ENCODE peak calls at places on chromosomes 1 and 21, in six cellular contexts. One of them, this sample, is unnamed.

GRCh38 chr1:61081135-61081636 is 1.2 kb upstream of the NFIA start:
- DNase-seq in AG04450: no peak
- DNase-seq in choroid plexus epithelial cell: no peak
- DNase-seq in lower lobe of right lung: no peak
- DNase-seq in fibroblast of lung: no peak
- DNase-seq in epithelial cell of esophagus: no peak
- DNase-seq in this sample: no peak

GRCh38 chr1:151763990-151764389 is 694 bp upstream of the MRPL9 start:
- DNase-seq in choroid plexus epithelial cell: peak
- DNase-seq in epithelial cell of esophagus: no peak
- DNase-seq in AG04450: no peak
- DNase-seq in fibroblast of lung: peak
- DNase-seq in lower lobe of right lung: no peak
- DNase-seq in this sample: no peak

GRCh38 chr1:113615425-113615824 is 143.9 kb downstream of the PHTF1 start:
- DNase-seq in fibroblast of lung: no peak
- DNase-seq in lower lobe of right lung: no peak
- DNase-seq in choroid plexus epithelial cell: peak
- DNase-seq in epithelial cell of esophagus: peak
- DNase-seq in AG04450: no peak
- DNase-seq in this sample: peak

GRCh38 chr1:153639280-153639679 is 5.4 kb downstream of the CHTOP start:
- DNase-seq in fibroblast of lung: no peak
- DNase-seq in AG04450: no peak
- DNase-seq in choroid plexus epithelial cell: no peak
- DNase-seq in lower lobe of right lung: no peak
- DNase-seq in epithelial cell of esophagus: no peak
- DNase-seq in this sample: no peak

GRCh38 chr1:237205400-237206064 is 163.5 kb downstream of the RYR2 start:
- DNase-seq in choroid plexus epithelial cell: peak
- DNase-seq in fibroblast of lung: peak
- DNase-seq in epithelial cell of esophagus: no peak
- DNase-seq in AG04450: no peak
- DNase-seq in lower lobe of right lung: no peak
- DNase-seq in this sample: no peak

GRCh38 chr21:15066231-15066577 is 1.4 kb upstream of the NRIP1 start:
- DNase-seq in choroid plexus epithelial cell: no peak
- DNase-seq in AG04450: no peak
- DNase-seq in fibroblast of lung: peak
- DNase-seq in epithelial cell of esophagus: peak
- DNase-seq in lower lobe of right lung: no peak
- DNase-seq in this sample: peak

GRCh38 chr1:20665736-20666135 is 4.6 kb upstream of the DDOST start:
- DNase-seq in AG04450: no peak
- DNase-seq in lower lobe of right lung: no peak
- DNase-seq in epithelial cell of esophagus: no peak
- DNase-seq in fibroblast of lung: no peak
- DNase-seq in choroid plexus epithelial cell: no peak
- DNase-seq in this sample: no peak

GRCh38 chr1:184283999-184284398 is 102.8 kb upstream of the C1orf21 start:
- DNase-seq in AG04450: peak
- DNase-seq in epithelial cell of esophagus: no peak
- DNase-seq in lower lobe of right lung: no peak
- DNase-seq in fibroblast of lung: peak
- DNase-seq in choroid plexus epithelial cell: peak
- DNase-seq in this sample: no peak

GRCh38 chr1:43586136-43586726 is 55.5 kb downstream of the PTPRF start:
- DNase-seq in choroid plexus epithelial cell: no peak
- DNase-seq in lower lobe of right lung: no peak
- DNase-seq in AG04450: no peak
- DNase-seq in epithelial cell of esophagus: peak
- DNase-seq in fibroblast of lung: no peak
- DNase-seq in this sample: peak

GRCh38 chr21:45469273-45470086 is 64.5 kb downstream of the COL18A1 start:
- DNase-seq in AG04450: no peak
- DNase-seq in lower lobe of right lung: no peak
- DNase-seq in epithelial cell of esophagus: no peak
- DNase-seq in fibroblast of lung: peak
- DNase-seq in choroid plexus epithelial cell: peak
- DNase-seq in this sample: no peak

GRCh38 chr1:119968068-119968492 is 71.8 kb upstream of the ADAM30 start:
- DNase-seq in lower lobe of right lung: peak
- DNase-seq in fibroblast of lung: peak
- DNase-seq in AG04450: no peak
- DNase-seq in epithelial cell of esophagus: peak
- DNase-seq in choroid plexus epithelial cell: peak
- DNase-seq in this sample: peak

GRCh38 chr1:75795703-75796193 is 934 bp upstream of the MSH4 start:
- DNase-seq in fibroblast of lung: no peak
- DNase-seq in choroid plexus epithelial cell: no peak
- DNase-seq in AG04450: no peak
- DNase-seq in lower lobe of right lung: no peak
- DNase-seq in epithelial cell of esophagus: no peak
- DNase-seq in this sample: no peak

GRCh38 chr1:81729239-81729638 is 71.5 kb upstream of the ADGRL2 start:
- DNase-seq in epithelial cell of esophagus: no peak
- DNase-seq in fibroblast of lung: no peak
- DNase-seq in AG04450: no peak
- DNase-seq in lower lobe of right lung: no peak
- DNase-seq in choroid plexus epithelial cell: no peak
- DNase-seq in this sample: no peak

GRCh38 chr1:3514404-3514803 is 59.9 kb downstream of the ARHGEF16 start:
- DNase-seq in lower lobe of right lung: no peak
- DNase-seq in choroid plexus epithelial cell: no peak
- DNase-seq in fibroblast of lung: no peak
- DNase-seq in AG04450: no peak
- DNase-seq in epithelial cell of esophagus: no peak
- DNase-seq in this sample: no peak

GRCh38 chr1:109490029-109490933 is 3.6 kb upstream of the CYB561D1 start:
- DNase-seq in epithelial cell of esophagus: peak
- DNase-seq in choroid plexus epithelial cell: peak
- DNase-seq in lower lobe of right lung: no peak
- DNase-seq in fibroblast of lung: peak
- DNase-seq in AG04450: no peak
- DNase-seq in this sample: peak

GRCh38 chr1:97603776-97604175 is 317.1 kb downstream of the DPYD start:
- DNase-seq in AG04450: peak
- DNase-seq in epithelial cell of esophagus: peak
- DNase-seq in lower lobe of right lung: no peak
- DNase-seq in fibroblast of lung: peak
- DNase-seq in choroid plexus epithelial cell: peak
- DNase-seq in this sample: no peak

GRCh38 chr1:205504311-205505075 is at the start of gene CDK18:
- DNase-seq in lower lobe of right lung: peak
- DNase-seq in AG04450: no peak
- DNase-seq in epithelial cell of esophagus: peak
- DNase-seq in choroid plexus epithelial cell: peak
- DNase-seq in fibroblast of lung: peak
- DNase-seq in this sample: peak

GRCh38 chr1:241640867-241641542 is 836 bp upstream of the CHML start:
- DNase-seq in choroid plexus epithelial cell: peak
- DNase-seq in AG04450: no peak
- DNase-seq in fibroblast of lung: no peak
- DNase-seq in lower lobe of right lung: no peak
- DNase-seq in epithelial cell of esophagus: peak
- DNase-seq in this sample: peak

GRCh38 chr1:203512830-203513578 is 19.1 kb downstream of the OPTC start:
- DNase-seq in fibroblast of lung: peak
- DNase-seq in choroid plexus epithelial cell: peak
- DNase-seq in epithelial cell of esophagus: peak
- DNase-seq in lower lobe of right lung: no peak
- DNase-seq in AG04450: peak
- DNase-seq in this sample: peak

GRCh38 chr1:40308036-40308727 is 8.9 kb downstream of the COL9A2 start:
- DNase-seq in epithelial cell of esophagus: no peak
- DNase-seq in AG04450: no peak
- DNase-seq in choroid plexus epithelial cell: no peak
- DNase-seq in lower lobe of right lung: no peak
- DNase-seq in fibroblast of lung: no peak
- DNase-seq in this sample: no peak

GRCh38 chr1:19457555-19457954 is 27.8 kb downstream of the CAPZB start:
- DNase-seq in epithelial cell of esophagus: no peak
- DNase-seq in choroid plexus epithelial cell: no peak
- DNase-seq in lower lobe of right lung: no peak
- DNase-seq in AG04450: no peak
- DNase-seq in fibroblast of lung: no peak
- DNase-seq in this sample: no peak

GRCh38 chr1:59142663-59143487 is 154.0 kb upstream of the FGGY start:
- DNase-seq in epithelial cell of esophagus: peak
- DNase-seq in AG04450: peak
- DNase-seq in fibroblast of lung: peak
- DNase-seq in choroid plexus epithelial cell: peak
- DNase-seq in lower lobe of right lung: no peak
- DNase-seq in this sample: peak

GRCh38 chr1:159339517-159339916 is 37.4 kb downstream of the FCER1A start:
- DNase-seq in lower lobe of right lung: no peak
- DNase-seq in fibroblast of lung: no peak
- DNase-seq in choroid plexus epithelial cell: peak
- DNase-seq in epithelial cell of esophagus: no peak
- DNase-seq in AG04450: no peak
- DNase-seq in this sample: no peak

GRCh38 chr1:25462732-25463131 is 32.0 kb downstream of the MACO1 start:
- DNase-seq in choroid plexus epithelial cell: peak
- DNase-seq in epithelial cell of esophagus: no peak
- DNase-seq in fibroblast of lung: peak
- DNase-seq in lower lobe of right lung: no peak
- DNase-seq in AG04450: no peak
- DNase-seq in this sample: no peak

DNA sequence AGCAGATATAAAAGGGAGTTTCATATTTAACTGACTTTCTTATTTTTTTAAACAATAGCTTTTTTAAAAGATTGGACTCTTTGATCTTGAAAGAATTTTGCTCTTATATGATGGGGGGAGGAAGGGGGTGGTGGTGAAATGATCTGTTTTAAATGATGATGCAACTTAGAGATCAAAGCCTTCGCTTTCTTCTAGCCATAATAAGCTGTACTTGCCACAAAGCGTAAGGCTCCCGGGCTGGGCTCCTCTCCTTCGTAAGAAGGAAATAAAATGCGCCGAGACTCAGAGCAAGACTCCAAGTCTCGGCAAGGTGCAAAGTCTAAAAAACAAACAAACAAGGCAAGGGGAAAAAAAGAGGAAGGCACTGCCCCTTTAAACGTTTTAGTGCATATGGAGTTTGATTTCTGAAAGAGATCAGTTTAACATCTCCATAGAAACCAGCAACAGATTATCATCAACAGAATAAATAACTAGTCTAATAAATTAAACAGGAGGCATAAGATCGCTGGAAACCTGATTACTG is 3.3 kb downstream of the CASZ1 start:
- DNase-seq in lower lobe of right lung: no peak
- DNase-seq in epithelial cell of esophagus: peak
- DNase-seq in fibroblast of lung: peak
- DNase-seq in choroid plexus epithelial cell: peak
- DNase-seq in AG04450: no peak
- DNase-seq in this sample: peak
- H3K4me3 ChIP-seq in lower lobe of right lung: peak
- H3K4me3 ChIP-seq in epithelial cell of esophagus: peak
- H3K4me3 ChIP-seq in fibroblast of lung: no peak
- H3K4me3 ChIP-seq in choroid plexus epithelial cell: no peak
- H3K4me3 ChIP-seq in AG04450: no peak
- H3K4me3 ChIP-seq in this sample: peak

GRCh38 chr1:226882631-226883409 is 12.4 kb downstream of the PSEN2 start:
- DNase-seq in fibroblast of lung: peak
- DNase-seq in epithelial cell of esophagus: peak
- DNase-seq in choroid plexus epithelial cell: peak
- DNase-seq in lower lobe of right lung: no peak
- DNase-seq in AG04450: peak
- DNase-seq in this sample: peak
- H3K4me3 ChIP-seq in fibroblast of lung: peak
- H3K4me3 ChIP-seq in epithelial cell of esophagus: no peak
- H3K4me3 ChIP-seq in choroid plexus epithelial cell: peak
- H3K4me3 ChIP-seq in lower lobe of right lung: peak
- H3K4me3 ChIP-seq in AG04450: peak
- H3K4me3 ChIP-seq in this sample: no peak

DNA sequence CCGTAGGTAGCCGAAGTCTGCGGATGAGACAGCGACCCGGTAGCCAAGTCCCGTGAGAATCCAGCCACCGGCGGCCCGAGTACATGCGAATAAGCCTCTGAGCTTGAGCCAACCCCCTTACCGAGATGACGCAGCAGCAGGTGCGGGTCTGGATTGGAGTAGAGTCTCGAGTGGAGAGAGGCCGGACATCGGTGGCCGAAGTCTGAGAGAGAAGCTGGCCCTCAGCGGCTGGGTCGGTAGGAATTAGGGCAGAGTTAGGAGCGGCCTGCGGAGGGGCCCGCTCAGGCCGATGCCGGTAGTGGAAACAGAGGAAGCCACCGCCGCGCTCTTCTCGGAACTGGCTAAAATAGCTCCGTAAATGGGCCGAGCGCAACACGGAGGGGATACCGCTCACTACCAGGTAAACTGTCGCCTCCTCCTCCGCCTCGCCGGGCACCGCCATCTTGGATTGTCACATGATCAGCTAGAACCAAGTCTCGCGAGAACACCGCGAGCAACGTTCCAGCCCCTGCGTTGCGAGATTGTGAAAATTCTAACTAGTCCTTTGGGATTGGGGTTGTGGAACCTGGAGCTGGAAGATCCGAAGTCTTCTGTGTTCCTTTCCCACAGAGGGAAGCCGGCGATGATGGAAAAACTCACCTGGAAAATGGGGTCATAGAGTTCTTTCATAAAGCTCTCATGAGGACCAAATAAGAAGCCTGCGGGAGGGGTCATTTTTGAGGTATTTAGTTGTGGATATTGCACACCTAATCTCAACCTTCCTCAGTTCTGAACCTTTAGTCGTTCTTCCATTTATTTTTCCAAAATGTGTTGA is at the start of gene GPATCH3:
- DNase-seq in fibroblast of lung: peak
- DNase-seq in AG04450: peak
- DNase-seq in choroid plexus epithelial cell: peak
- DNase-seq in epithelial cell of esophagus: peak
- DNase-seq in lower lobe of right lung: peak
- DNase-seq in this sample: peak
- H3K4me3 ChIP-seq in fibroblast of lung: peak
- H3K4me3 ChIP-seq in AG04450: peak
- H3K4me3 ChIP-seq in choroid plexus epithelial cell: peak
- H3K4me3 ChIP-seq in epithelial cell of esophagus: peak
- H3K4me3 ChIP-seq in lower lobe of right lung: peak
- H3K4me3 ChIP-seq in this sample: peak

DNA sequence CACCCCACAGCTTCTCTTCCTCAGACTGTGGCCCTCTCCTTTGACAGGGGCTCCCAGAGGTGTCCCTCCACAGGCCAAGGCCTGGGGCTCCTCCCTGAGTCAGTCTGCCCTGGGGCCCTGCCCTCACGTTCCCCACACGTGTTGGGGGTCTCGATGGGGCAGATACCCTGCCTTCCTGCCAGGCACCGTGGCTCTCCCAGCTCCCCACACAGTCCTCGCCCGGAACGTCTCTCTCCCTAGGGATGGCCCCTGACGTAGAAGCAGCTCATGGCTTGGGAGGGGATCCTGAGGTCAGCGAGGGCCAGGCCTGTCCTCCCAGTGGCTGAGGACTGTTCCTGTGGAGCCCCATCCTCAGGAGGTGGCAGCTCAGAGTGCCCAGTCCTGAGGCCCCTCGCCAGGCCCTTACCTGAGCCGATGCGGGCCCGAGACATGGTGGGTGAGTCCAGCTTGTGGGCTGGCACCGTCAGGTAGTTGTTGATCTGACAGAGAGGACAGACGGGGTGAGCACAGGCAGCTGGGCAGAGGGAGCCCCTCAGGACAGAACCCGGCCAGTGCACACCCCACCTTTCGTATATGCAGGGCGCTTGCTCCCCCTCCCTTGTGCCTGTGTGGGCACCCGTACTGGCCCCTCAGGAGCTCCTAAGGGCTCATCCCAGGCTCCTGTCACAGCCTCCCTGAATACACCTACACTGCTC is 54.0 kb downstream of the SLC9A1 start:
- DNase-seq in lower lobe of right lung: no peak
- DNase-seq in fibroblast of lung: no peak
- DNase-seq in AG04450: no peak
- DNase-seq in epithelial cell of esophagus: no peak
- DNase-seq in choroid plexus epithelial cell: no peak
- DNase-seq in this sample: no peak
- H3K4me3 ChIP-seq in lower lobe of right lung: no peak
- H3K4me3 ChIP-seq in fibroblast of lung: no peak
- H3K4me3 ChIP-seq in AG04450: no peak
- H3K4me3 ChIP-seq in epithelial cell of esophagus: no peak
- H3K4me3 ChIP-seq in choroid plexus epithelial cell: no peak
- H3K4me3 ChIP-seq in this sample: no peak

This sample was measured in bronchial epithelial cell.